ENCODE peak calls at places on chromosomes 3 and 15, in five cellular contexts. G, E, B, V and S are unnamed samples.

GRCh38 chr3:22007376-22007775 is 256.4 kb upstream of the ZNF385D start:
- DNase-seq in G (no peak), V (no peak), E (no peak), B (no peak), S (no peak)

GRCh38 chr3:137171834-137172603 is 214.2 kb downstream of the IL20RB start:
- DNase-seq in E (no peak), G (no peak), V (no peak), B (no peak), S (no peak)

GRCh38 chr15:35043380-35044095 is 41.6 kb downstream of the NANOGP8 start:
- DNase-seq in V (no peak), G (no peak), E (no peak), B (no peak), S (no peak)

GRCh38 chr3:196440696-196441095 is 8.5 kb upstream of the UBXN7 start:
- DNase-seq in G (no peak), V (no peak), B (no peak), E (no peak), S (no peak)

GRCh38 chr3:43222594-43222993 is 63.7 kb upstream of the SNRK start:
- DNase-seq in B (no peak), E (no peak), V (no peak), G (no peak), S (no peak)

GRCh38 chr15:51377038-51377761 is 35.7 kb downstream of the GLDN start:
- DNase-seq in B (no peak), G (no peak), V (no peak), E (no peak), S (no peak)

GRCh38 chr15:28948036-28948435 is 62.3 kb downstream of the APBA2 start:
- DNase-seq in B (no peak), G (no peak), V (no peak), E (no peak), S (no peak)

GRCh38 chr3:177475266-177475665 is 278.0 kb upstream of the TBL1XR1 start:
- DNase-seq in G (no peak), B (no peak), V (peak; percentile 57), E (no peak), S (no peak)

GRCh38 chr3:16665282-16665741 is 60.1 kb upstream of the DAZL start:
- DNase-seq in G (no peak), B (no peak), V (no peak), E (no peak), S (no peak)

GRCh38 chr3:125357032-125357658 is 18.0 kb downstream of the ZNF148 start:
- DNase-seq in E (peak; percentile 50), G (peak; percentile 77), B (peak; percentile 37), V (no peak), S (peak; percentile 37)

GRCh38 chr3:133662256-133662773 is 574 bp upstream of the TOPBP1 start:
- DNase-seq in V (no peak), E (no peak), B (no peak), G (no peak), S (peak; percentile 17)

GRCh38 chr3:119498188-119498987 is at the start of gene TIMMDC1:
- DNase-seq in V (peak; percentile 98), G (peak; percentile 98), E (peak; percentile 96), B (peak; percentile 97), S (peak; percentile 98)

GRCh38 chr15:68062214-68062613 is 8.1 kb downstream of the PIAS1 start:
- DNase-seq in V (no peak), E (no peak), B (no peak), G (no peak), S (no peak)

GRCh38 chr15:38474155-38474757 is 20.3 kb downstream of the FAM98B start:
- DNase-seq in B (peak; percentile 60), G (no peak), E (no peak), V (peak; percentile 10), S (peak; percentile 39)

GRCh38 chr15:75229191-75230015 is 27.7 kb downstream of the C15orf39 start:
- DNase-seq in E (no peak), V (no peak), G (peak; percentile 5), B (no peak), S (no peak)

GRCh38 chr15:64857421-64857820 is 15.7 kb downstream of the PLEKHO2 start:
- DNase-seq in G (no peak), V (no peak), B (no peak), E (no peak), S (no peak)

GRCh38 chr3:23055733-23056376 is 147.3 kb upstream of the UBE2E2 start:
- DNase-seq in V (no peak), E (no peak), G (no peak), B (no peak), S (no peak)

GRCh38 chr15:59166601-59167265 is 39.9 kb upstream of the LDHAL6B start:
- DNase-seq in B (no peak), G (no peak), E (no peak), V (peak; percentile 64), S (no peak)

GRCh38 chr15:92034227-92034626 is 180.7 kb downstream of the SLCO3A1 start:
- DNase-seq in B (no peak), V (no peak), E (no peak), G (no peak), S (no peak)

GRCh38 chr15:77510066-77511044 is 89.7 kb downstream of the HMG20A start:
- DNase-seq in G (no peak), B (no peak), V (no peak), E (no peak), S (no peak)

GRCh38 chr3:108292905-108293328 is 3.4 kb upstream of the HHLA2 start:
- DNase-seq in B (no peak), E (no peak), V (no peak), G (no peak), S (no peak)

GRCh38 chr3:113218011-113218678 is 6.8 kb downstream of the BOC start:
- DNase-seq in E (no peak), B (no peak), V (no peak), G (no peak), S (no peak)

GRCh38 chr15:49415638-49416037 is 7.4 kb upstream of the FGF7 start:
- DNase-seq in B (no peak), E (no peak), G (no peak), V (no peak), S (no peak)

GRCh38 chr15:34795267-34796081 is at the start of gene ACTC1:
- DNase-seq in G (peak; percentile 70), E (no peak), V (no peak), B (no peak), S (no peak)

GRCh38 chr3:188839187-188839695 is 332.5 kb upstream of the TPRG1 start:
- DNase-seq in V (peak; percentile 20), B (no peak), G (no peak), E (no peak), S (no peak)

GRCh38 chr15:32856753-32857152 is 138.9 kb downstream of the GREM1 start:
- DNase-seq in V (no peak), B (no peak), E (no peak), G (no peak), S (no peak)

GRCh38 chr15:100761253-100761935 is 118.2 kb upstream of the ALDH1A3 start:
- DNase-seq in B (peak; percentile 9), V (no peak), G (no peak), E (no peak), S (no peak)